ENCODE peak calls at places on chromosomes 5 and 9, in nine cellular contexts. S is stomach, T is HCT116, K is spleen, P is Peyer's patch, O is heart left ventricle, E is breast epithelium, R is upper lobe of left lung, Z is ovary. V is an unnamed sample.

GRCh38 chr5:114055318-114055788 is 306.5 kb upstream of the KCNN2 start:
- DNase-seq in S (peak; percentile 46), T (no peak), K (no peak), P (no peak), O (peak; percentile 77), E (no peak), R (peak; percentile 65), Z (peak; percentile 38), V (peak; percentile 76)

GRCh38 chr5:5409151-5409810 is 13.2 kb upstream of the ICE1 start:
- DNase-seq in S (no peak), T (no peak), K (no peak), P (no peak), O (no peak), E (no peak), R (no peak), Z (no peak), V (no peak)

GRCh38 chr5:88875609-88876234 is 7.3 kb downstream of the MEF2C start:
- DNase-seq in S (no peak), T (no peak), K (no peak), P (no peak), O (no peak), E (no peak), R (no peak), Z (no peak), V (no peak)

GRCh38 chr5:23583081-23583480 is 75.7 kb downstream of the PRDM9 start:
- DNase-seq in S (no peak), T (no peak), K (no peak), P (no peak), O (no peak), E (no peak), R (no peak), Z (no peak), V (no peak)

GRCh38 chr5:96483878-96484277 is 50.8 kb upstream of the PCSK1 start:
- DNase-seq in S (no peak), T (peak; percentile 12), K (no peak), P (no peak), O (no peak), E (no peak), R (no peak), Z (no peak), V (no peak)

GRCh38 chr9:110869931-110870330 is 168.3 kb downstream of the LPAR1 start:
- DNase-seq in S (no peak), T (no peak), K (no peak), P (no peak), O (no peak), E (no peak), R (no peak), Z (no peak), V (no peak)

GRCh38 chr5:92941806-92942205 is 639.2 kb downstream of the NR2F1-AS1 start:
- DNase-seq in S (no peak), T (no peak), K (no peak), P (no peak), O (no peak), E (no peak), R (no peak), Z (no peak), V (no peak)

GRCh38 chr9:107929439-107929838 is 439.9 kb upstream of the KLF4 start:
- DNase-seq in S (peak; percentile 79), T (no peak), K (no peak), P (peak; percentile 63), O (peak; percentile 73), E (peak; percentile 20), R (peak; percentile 70), Z (peak; percentile 34), V (peak; percentile 85)

GRCh38 chr5:170542691-170543275 is 39.0 kb downstream of the KCNIP1 start:
- DNase-seq in S (no peak), T (no peak), K (no peak), P (no peak), O (no peak), E (no peak), R (no peak), Z (no peak), V (peak; percentile 22)

GRCh38 chr5:172223901-172224873 is 30.2 kb downstream of the EFCAB9 start:
- DNase-seq in S (no peak), T (no peak), K (no peak), P (no peak), O (no peak), E (no peak), R (no peak), Z (no peak), V (no peak)

GRCh38 chr5:125485003-125485641 is 738.7 kb upstream of the ZNF608 start:
- DNase-seq in S (no peak), T (peak; percentile 81), K (no peak), P (no peak), O (peak; percentile 22), E (peak; percentile 61), R (peak; percentile 52), Z (peak; percentile 43), V (peak; percentile 88)

GRCh38 chr5:112123060-112123459 is 296.0 kb downstream of the EPB41L4A start:
- DNase-seq in S (no peak), T (no peak), K (no peak), P (no peak), O (no peak), E (no peak), R (no peak), Z (no peak), V (no peak)

GRCh38 chr5:176183321-176184074 is 54.7 kb upstream of the SIMC1 start:
- DNase-seq in S (no peak), T (no peak), K (no peak), P (no peak), O (no peak), E (no peak), R (no peak), Z (no peak), V (no peak)

GRCh38 chr5:179605026-179605833 is 18.2 kb downstream of the HNRNPH1 start:
- DNase-seq in S (no peak), T (no peak), K (peak; percentile 30), P (peak; percentile 43), O (no peak), E (no peak), R (no peak), Z (no peak), V (peak; percentile 89)

GRCh38 chr5:173094012-173094661 is 38.0 kb downstream of the CREBRF start:
- DNase-seq in S (no peak), T (no peak), K (no peak), P (no peak), O (no peak), E (no peak), R (no peak), Z (no peak), V (no peak)

GRCh38 chr5:158737536-158738027 is 362.1 kb downstream of the EBF1 start:
- DNase-seq in S (no peak), T (no peak), K (no peak), P (no peak), O (no peak), E (no peak), R (no peak), Z (no peak), V (no peak)

GRCh38 chr9:113317777-113318176 is 14.6 kb upstream of the RNF183 start:
- DNase-seq in S (no peak), T (no peak), K (no peak), P (no peak), O (no peak), E (no peak), R (no peak), Z (no peak), V (no peak)

GRCh38 chr5:128254789-128255188 is 171.2 kb downstream of the SLC12A2 start:
- DNase-seq in S (no peak), T (no peak), K (no peak), P (no peak), O (peak; percentile 23), E (no peak), R (no peak), Z (no peak), V (no peak)

GRCh38 chr5:132363431-132364112 is 5.9 kb upstream of the SLC22A5 start:
- DNase-seq in S (no peak), T (peak; percentile 47), K (no peak), P (no peak), O (peak; percentile 56), E (no peak), R (no peak), Z (peak; percentile 55), V (no peak)

GRCh38 chr5:41670854-41671791 is 160.7 kb upstream of the PLCXD3 start:
- DNase-seq in S (no peak), T (no peak), K (no peak), P (no peak), O (no peak), E (no peak), R (no peak), Z (no peak), V (no peak)

GRCh38 chr5:96093890-96094381 is 132.3 kb upstream of the ELL2 start:
- DNase-seq in S (no peak), T (peak; percentile 53), K (no peak), P (no peak), O (no peak), E (no peak), R (no peak), Z (no peak), V (no peak)

DNA sequence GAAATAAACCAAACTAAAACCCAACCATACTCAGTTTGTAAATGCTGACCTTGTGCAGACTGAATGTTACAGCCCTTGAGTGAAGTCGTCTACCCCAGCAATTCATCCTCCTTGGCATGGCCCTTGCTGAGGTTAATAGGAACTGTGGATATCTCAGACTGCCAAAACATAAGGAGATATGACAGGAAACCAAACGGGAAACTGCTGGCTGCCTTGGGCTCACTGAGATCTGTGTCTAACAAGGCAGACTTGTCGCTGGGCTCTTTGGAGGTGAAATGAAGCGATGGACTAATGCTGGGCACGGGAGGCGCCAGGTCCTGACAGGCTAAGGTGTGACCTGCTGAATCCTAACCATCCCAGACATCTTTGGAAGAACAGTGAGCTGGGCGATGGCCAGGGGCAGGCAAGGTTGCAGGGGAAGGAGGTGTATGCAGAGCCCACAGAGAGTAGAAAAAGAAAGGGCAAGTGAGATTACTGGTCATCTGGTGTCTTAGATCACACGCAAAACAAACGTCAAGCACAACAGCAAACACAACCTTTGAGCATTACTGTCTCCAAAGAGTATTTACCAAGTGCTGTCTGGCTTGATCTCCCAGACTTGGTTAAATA is 44.6 kb upstream of the ALDH1A1 start:
- DNase-seq in S (no peak), T (no peak), K (no peak), P (peak; percentile 54), O (no peak), E (no peak), R (peak; percentile 21), Z (no peak), V (no peak)
- TF ChIP-seq POLR2A in S (no peak), T (no peak), K (no peak), P (no peak), O (no peak), E (no peak), R (no peak), Z (no peak), V (no peak)

GRCh38 chr9:130857864-130858730 is 23.0 kb downstream of the ABL1 start:
- DNase-seq in S (no peak), T (no peak), K (no peak), P (no peak), O (peak; percentile 70), E (peak; percentile 53), R (no peak), Z (peak; percentile 69), V (peak; percentile 93)
- H3K4me1 ChIP-seq in S (peaks cover 11% of the 10 kb centered on the region), T (peaks cover 3% of the 10 kb centered on the region), K (peaks cover 7% of the 10 kb centered on the region), P (no peaks in the 10 kb centered on the region), O (peaks cover 45% of the 10 kb centered on the region), E (peaks cover 12% of the 10 kb centered on the region), R (peaks cover 14% of the 10 kb centered on the region), Z (peaks cover 7% of the 10 kb centered on the region), V (no peaks in the 10 kb centered on the region)

GRCh38 chr5:1032551-1033027 is 24.0 kb downstream of the NKD2 start:
- DNase-seq in S (no peak), T (no peak), K (no peak), P (no peak), O (peak; percentile 13), E (no peak), R (no peak), Z (no peak), V (peak; percentile 52)
- H3K9me3 ChIP-seq in S (no peaks in the 10 kb centered on the region), T (no peaks in the 10 kb centered on the region), K (no peaks in the 10 kb centered on the region), P (no peaks in the 10 kb centered on the region), O (no peaks in the 10 kb centered on the region), E (no peaks in the 10 kb centered on the region), R (no peaks in the 10 kb centered on the region), Z (no peaks in the 10 kb centered on the region), V (no peaks in the 10 kb centered on the region)

GRCh38 chr9:26012797-26013594 is 334.8 kb upstream of the TUSC1 start:
- DNase-seq in S (no peak), T (no peak), K (no peak), P (no peak), O (no peak), E (no peak), R (no peak), Z (no peak), V (no peak)
- TF ChIP-seq POLR2A in S (no peak), T (no peak), K (no peak), P (no peak), O (no peak), E (no peak), R (no peak), Z (no peak), V (no peak)